ENCODE peak calls at places on chromosomes 16 and 17, in five cellular contexts. One of them, this sample, is unnamed.

GRCh38 chr16:728131-728889 is 1.4 kb downstream of the HAGHL start:
- DNase-seq in upper lobe of right lung: peak; percentile 88
- DNase-seq in cardiac muscle cell: peak; percentile 82
- DNase-seq in astrocyte of the cerebellum: no peak
- DNase-seq in AG04450: no peak
- DNase-seq in this sample: peak; percentile 72

GRCh38 chr17:45839442-45839841 is 5.2 kb upstream of the SPPL2C start:
- DNase-seq in astrocyte of the cerebellum: no peak
- DNase-seq in upper lobe of right lung: no peak
- DNase-seq in AG04450: no peak
- DNase-seq in cardiac muscle cell: no peak
- DNase-seq in this sample: no peak

GRCh38 chr16:84963046-84963445 is 48.3 kb downstream of the ZDHHC7 start:
- DNase-seq in AG04450: no peak
- DNase-seq in upper lobe of right lung: no peak
- DNase-seq in astrocyte of the cerebellum: no peak
- DNase-seq in cardiac muscle cell: no peak
- DNase-seq in this sample: no peak

GRCh38 chr17:560379-560935 is 154.2 kb downstream of the VPS53 start:
- DNase-seq in AG04450: no peak
- DNase-seq in upper lobe of right lung: no peak
- DNase-seq in cardiac muscle cell: peak; percentile 13
- DNase-seq in astrocyte of the cerebellum: no peak
- DNase-seq in this sample: no peak

GRCh38 chr17:78368854-78369495 is 9.1 kb upstream of the SOCS3 start:
- DNase-seq in AG04450: no peak
- DNase-seq in upper lobe of right lung: no peak
- DNase-seq in cardiac muscle cell: no peak
- DNase-seq in astrocyte of the cerebellum: no peak
- DNase-seq in this sample: no peak

GRCh38 chr16:51849715-51850114 is 697.2 kb downstream of the TOX3 start:
- DNase-seq in cardiac muscle cell: no peak
- DNase-seq in AG04450: no peak
- DNase-seq in upper lobe of right lung: no peak
- DNase-seq in astrocyte of the cerebellum: no peak
- DNase-seq in this sample: no peak

GRCh38 chr17:41539071-41539492 is 11.0 kb upstream of the KRT19 start:
- DNase-seq in cardiac muscle cell: no peak
- DNase-seq in astrocyte of the cerebellum: no peak
- DNase-seq in AG04450: no peak
- DNase-seq in upper lobe of right lung: no peak
- DNase-seq in this sample: no peak

GRCh38 chr16:61432421-61432820 is 603.8 kb downstream of the CDH8 start:
- DNase-seq in upper lobe of right lung: no peak
- DNase-seq in AG04450: no peak
- DNase-seq in cardiac muscle cell: no peak
- DNase-seq in astrocyte of the cerebellum: no peak
- DNase-seq in this sample: peak; percentile 2

GRCh38 chr16:65421596-65421995 is 299.7 kb upstream of the CDH11 start:
- DNase-seq in cardiac muscle cell: no peak
- DNase-seq in AG04450: no peak
- DNase-seq in upper lobe of right lung: no peak
- DNase-seq in astrocyte of the cerebellum: no peak
- DNase-seq in this sample: no peak

GRCh38 chr16:35559911-35560636 is 2100.7 kb downstream of the TP53TG3F start:
- DNase-seq in AG04450: no peak
- DNase-seq in upper lobe of right lung: no peak
- DNase-seq in cardiac muscle cell: no peak
- DNase-seq in astrocyte of the cerebellum: no peak
- DNase-seq in this sample: no peak

GRCh38 chr16:65153365-65154105 is 31.7 kb upstream of the CDH11 start:
- DNase-seq in AG04450: no peak
- DNase-seq in upper lobe of right lung: no peak
- DNase-seq in astrocyte of the cerebellum: no peak
- DNase-seq in cardiac muscle cell: no peak
- DNase-seq in this sample: no peak

GRCh38 chr17:57603978-57604377 is 141.1 kb downstream of the CCDC182 start:
- DNase-seq in cardiac muscle cell: no peak
- DNase-seq in astrocyte of the cerebellum: no peak
- DNase-seq in AG04450: no peak
- DNase-seq in upper lobe of right lung: peak; percentile 69
- DNase-seq in this sample: no peak

GRCh38 chr16:85055503-85056210 is 28.1 kb downstream of the KIAA0513 start:
- DNase-seq in astrocyte of the cerebellum: peak; percentile 12
- DNase-seq in AG04450: no peak
- DNase-seq in upper lobe of right lung: peak; percentile 70
- DNase-seq in cardiac muscle cell: peak; percentile 72
- DNase-seq in this sample: peak; percentile 50

GRCh38 chr16:57818377-57819055 is 16.2 kb upstream of the KIFC3 start:
- DNase-seq in upper lobe of right lung: no peak
- DNase-seq in astrocyte of the cerebellum: no peak
- DNase-seq in cardiac muscle cell: no peak
- DNase-seq in AG04450: no peak
- DNase-seq in this sample: no peak

GRCh38 chr17:73719588-73720071 is 75.4 kb upstream of the SDK2 start:
- DNase-seq in astrocyte of the cerebellum: no peak
- DNase-seq in upper lobe of right lung: peak; percentile 67
- DNase-seq in cardiac muscle cell: peak; percentile 5
- DNase-seq in AG04450: no peak
- DNase-seq in this sample: no peak

GRCh38 chr16:56743840-56744239 is 13.9 kb downstream of the NUP93 start:
- DNase-seq in astrocyte of the cerebellum: no peak
- DNase-seq in cardiac muscle cell: peak; percentile 61
- DNase-seq in AG04450: no peak
- DNase-seq in upper lobe of right lung: no peak
- DNase-seq in this sample: peak; percentile 83

GRCh38 chr17:48444531-48445247 is 14.7 kb upstream of the SKAP1 start:
- DNase-seq in AG04450: no peak
- DNase-seq in upper lobe of right lung: no peak
- DNase-seq in cardiac muscle cell: no peak
- DNase-seq in astrocyte of the cerebellum: no peak
- DNase-seq in this sample: no peak

GRCh38 chr16:75197522-75198134 is 9.3 kb downstream of the CTRB2 start:
- DNase-seq in upper lobe of right lung: peak; percentile 22
- DNase-seq in cardiac muscle cell: peak; percentile 50
- DNase-seq in AG04450: no peak
- DNase-seq in astrocyte of the cerebellum: no peak
- DNase-seq in this sample: no peak

GRCh38 chr17:72953621-72954020 is 138.9 kb downstream of the SLC39A11 start:
- DNase-seq in AG04450: no peak
- DNase-seq in astrocyte of the cerebellum: no peak
- DNase-seq in cardiac muscle cell: no peak
- DNase-seq in upper lobe of right lung: no peak
- DNase-seq in this sample: no peak

GRCh38 chr17:74994440-74994839 is 7.0 kb downstream of the CDR2L start:
- DNase-seq in astrocyte of the cerebellum: no peak
- DNase-seq in cardiac muscle cell: peak; percentile 87
- DNase-seq in AG04450: no peak
- DNase-seq in upper lobe of right lung: no peak
- DNase-seq in this sample: peak; percentile 78

GRCh38 chr17:1003972-1004768 is 7.2 kb downstream of the TIMM22 start:
- DNase-seq in astrocyte of the cerebellum: no peak
- DNase-seq in upper lobe of right lung: no peak
- DNase-seq in AG04450: no peak
- DNase-seq in cardiac muscle cell: no peak
- DNase-seq in this sample: no peak

GRCh38 chr16:56999409-57000270 is 10.3 kb downstream of the NLRC5 start:
- DNase-seq in cardiac muscle cell: no peak
- DNase-seq in astrocyte of the cerebellum: no peak
- DNase-seq in AG04450: no peak
- DNase-seq in upper lobe of right lung: no peak
- DNase-seq in this sample: no peak

GRCh38 chr16:78175287-78175686 is 75.8 kb downstream of the WWOX start:
- DNase-seq in astrocyte of the cerebellum: no peak
- DNase-seq in cardiac muscle cell: no peak
- DNase-seq in upper lobe of right lung: no peak
- DNase-seq in AG04450: no peak
- DNase-seq in this sample: no peak

GRCh38 chr16:3645504-3646347 is 8.8 kb upstream of the DNASE1 start:
- DNase-seq in astrocyte of the cerebellum: peak; percentile 87
- DNase-seq in AG04450: peak; percentile 41
- DNase-seq in cardiac muscle cell: peak; percentile 23
- DNase-seq in upper lobe of right lung: peak; percentile 25
- DNase-seq in this sample: peak; percentile 17

DNA sequence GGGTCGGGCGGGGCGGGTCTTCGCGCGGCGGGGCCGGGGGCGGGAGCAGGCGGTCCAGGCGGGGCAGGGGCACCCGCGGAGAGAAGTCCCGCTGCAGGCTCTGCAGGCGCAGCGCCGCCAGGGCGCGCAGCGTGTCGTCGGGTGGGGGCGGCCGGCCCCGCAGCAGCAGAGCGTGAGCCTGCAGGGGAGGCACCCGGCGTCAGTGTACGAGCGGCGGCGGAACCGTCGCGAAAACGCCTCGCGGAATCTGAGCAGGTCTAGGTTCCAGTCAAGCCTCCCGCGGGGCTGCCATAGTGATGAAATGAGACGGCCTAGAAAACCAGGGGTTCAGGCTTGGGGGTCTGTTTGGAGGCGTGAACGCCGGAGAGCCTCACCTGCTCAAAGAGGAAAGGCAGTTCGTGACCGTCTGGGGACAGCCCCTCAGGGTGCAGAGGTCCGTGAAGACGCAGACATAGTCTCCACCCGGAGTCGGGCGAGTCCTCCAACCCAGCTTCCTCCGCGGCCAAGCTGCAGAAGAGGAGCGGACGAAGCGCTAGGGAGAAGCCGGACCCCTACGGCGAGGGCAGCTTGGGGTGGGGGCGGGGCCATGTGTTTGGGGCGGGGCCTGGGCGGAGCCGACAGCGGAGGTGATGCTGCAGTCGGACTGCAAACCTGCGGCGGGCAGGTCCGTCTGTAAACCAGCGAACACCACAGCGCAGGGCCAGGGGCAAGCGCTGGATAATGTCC is 6.4 kb downstream of the PLEKHH3 start:
- DNase-seq in astrocyte of the cerebellum: no peak
- DNase-seq in AG04450: no peak
- DNase-seq in upper lobe of right lung: no peak
- DNase-seq in cardiac muscle cell: no peak
- DNase-seq in this sample: no peak
- H3K4me3 ChIP-seq in astrocyte of the cerebellum: no peak overlapping the region
- H3K4me3 ChIP-seq in AG04450: no peak overlapping the region
- H3K4me3 ChIP-seq in upper lobe of right lung: no peak overlapping the region
- H3K4me3 ChIP-seq in cardiac muscle cell: no peak overlapping the region
- H3K4me3 ChIP-seq in this sample: no peak overlapping the region

DNA sequence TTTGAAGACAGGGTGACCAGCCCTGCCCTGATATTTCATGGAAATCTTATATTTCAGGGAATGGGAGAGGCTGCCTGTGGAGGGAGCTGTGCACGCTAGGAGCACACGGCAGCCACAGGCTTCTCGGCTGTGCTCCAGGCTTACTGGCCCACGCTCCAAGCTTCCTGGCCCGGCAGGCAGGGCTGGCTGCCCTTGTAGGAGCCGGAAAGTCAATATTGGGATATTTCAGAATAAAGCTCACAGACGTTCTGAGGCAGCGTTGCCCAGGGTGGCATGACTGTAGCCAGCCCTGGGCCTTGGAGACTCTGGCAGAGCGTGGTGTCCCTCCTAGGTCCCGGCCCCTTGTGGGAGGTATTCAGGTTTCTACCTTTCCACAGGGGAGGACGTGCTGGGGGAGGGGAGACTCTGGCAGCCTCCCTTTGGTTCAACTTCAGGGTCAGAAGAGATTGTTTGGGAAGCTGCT is 95.6 kb downstream of the NPIPB11 start:
- DNase-seq in cardiac muscle cell: no peak
- DNase-seq in astrocyte of the cerebellum: no peak
- DNase-seq in upper lobe of right lung: no peak
- DNase-seq in AG04450: no peak
- DNase-seq in this sample: peak; percentile 49
- TF ChIP-seq CTCF in cardiac muscle cell: no peak
- TF ChIP-seq CTCF in astrocyte of the cerebellum: peak; percentile 28
- TF ChIP-seq CTCF in upper lobe of right lung: peak; percentile 11
- TF ChIP-seq CTCF in AG04450: no peak
- TF ChIP-seq CTCF in this sample: peak; percentile 36

GRCh38 chr17:79842656-79843474 is 3.6 kb upstream of the CBX4 start:
- DNase-seq in AG04450: no peak
- DNase-seq in astrocyte of the cerebellum: no peak
- DNase-seq in upper lobe of right lung: no peak
- DNase-seq in cardiac muscle cell: peak; percentile 14
- DNase-seq in this sample: no peak
- H3K4me3 ChIP-seq in AG04450: peak overlapping the region; percentile 54
- H3K4me3 ChIP-seq in astrocyte of the cerebellum: peak overlapping the region; percentile 42
- H3K4me3 ChIP-seq in upper lobe of right lung: peak overlapping the region; percentile 64
- H3K4me3 ChIP-seq in cardiac muscle cell: peak overlapping the region; percentile 34
- H3K4me3 ChIP-seq in this sample: no peak overlapping the region

GRCh38 chr17:50634915-50635719 is 436 bp downstream of the ABCC3 start:
- DNase-seq in upper lobe of right lung: no peak
- DNase-seq in AG04450: no peak
- DNase-seq in astrocyte of the cerebellum: no peak
- DNase-seq in cardiac muscle cell: no peak
- DNase-seq in this sample: no peak
- TF ChIP-seq CTCF in upper lobe of right lung: no peak
- TF ChIP-seq CTCF in AG04450: no peak
- TF ChIP-seq CTCF in astrocyte of the cerebellum: no peak
- TF ChIP-seq CTCF in cardiac muscle cell: peak; percentile 5
- TF ChIP-seq CTCF in this sample: no peak

GRCh38 chr16:66619534-66620418 is 15.3 kb downstream of the CMTM3 start:
- DNase-seq in cardiac muscle cell: peak; percentile 85
- DNase-seq in upper lobe of right lung: no peak
- DNase-seq in AG04450: no peak
- DNase-seq in astrocyte of the cerebellum: peak; percentile 77
- DNase-seq in this sample: peak; percentile 91
- H3K4me3 ChIP-seq in cardiac muscle cell: no peak overlapping the region
- H3K4me3 ChIP-seq in upper lobe of right lung: no peak overlapping the region
- H3K4me3 ChIP-seq in AG04450: no peak overlapping the region
- H3K4me3 ChIP-seq in astrocyte of the cerebellum: no peak overlapping the region
- H3K4me3 ChIP-seq in this sample: no peak overlapping the region

GRCh38 chr16:25256821-25257503 is 683 bp downstream of the ZKSCAN2 start:
- DNase-seq in cardiac muscle cell: peak; percentile 23
- DNase-seq in AG04450: no peak
- DNase-seq in astrocyte of the cerebellum: no peak
- DNase-seq in upper lobe of right lung: no peak
- DNase-seq in this sample: peak; percentile 31
- TF ChIP-seq CTCF in cardiac muscle cell: peak; percentile 14
- TF ChIP-seq CTCF in AG04450: peak; percentile 12
- TF ChIP-seq CTCF in astrocyte of the cerebellum: no peak
- TF ChIP-seq CTCF in upper lobe of right lung: peak; percentile 16
- TF ChIP-seq CTCF in this sample: peak; percentile 22

GRCh38 chr16:4987580-4988374 is 29.6 kb downstream of the SEC14L5 start:
- DNase-seq in AG04450: no peak
- DNase-seq in upper lobe of right lung: peak; percentile 57
- DNase-seq in astrocyte of the cerebellum: no peak
- DNase-seq in cardiac muscle cell: no peak
- DNase-seq in this sample: no peak
- H3K4me3 ChIP-seq in AG04450: no peak overlapping the region
- H3K4me3 ChIP-seq in upper lobe of right lung: no peak overlapping the region
- H3K4me3 ChIP-seq in astrocyte of the cerebellum: no peak overlapping the region
- H3K4me3 ChIP-seq in cardiac muscle cell: peak overlapping the region; percentile 15
- H3K4me3 ChIP-seq in this sample: no peak overlapping the region

GRCh38 chr16:6684076-6684673 is 648.5 kb upstream of the RBFOX1 start:
- DNase-seq in astrocyte of the cerebellum: no peak
- DNase-seq in upper lobe of right lung: no peak
- DNase-seq in cardiac muscle cell: no peak
- DNase-seq in AG04450: no peak
- DNase-seq in this sample: no peak
- TF ChIP-seq CTCF in astrocyte of the cerebellum: no peak
- TF ChIP-seq CTCF in upper lobe of right lung: peak; percentile 41
- TF ChIP-seq CTCF in cardiac muscle cell: no peak
- TF ChIP-seq CTCF in AG04450: no peak
- TF ChIP-seq CTCF in this sample: no peak

This sample was measured in AG10803.